ENCODE peak calls at places on chromosome 9, in nine cellular contexts. G, O, Q, V, B, T, I, K and C are unnamed samples.

GRCh38 chr9:134501266-134502181 is 140.1 kb upstream of the COL5A1 start:
- DNase-seq in G (no peak), O (peak), Q (no peak), V (no peak), B (no peak), T (no peak), I (no peak), K (no peak), C (no peak)

GRCh38 chr9:122322553-122322952 is 48.3 kb upstream of the PTGS1 start:
- DNase-seq in G (no peak), O (no peak), Q (no peak), V (no peak), B (no peak), T (no peak), I (no peak), K (no peak), C (no peak)

GRCh38 chr9:1978941-1979340 is 36.2 kb upstream of the SMARCA2 start:
- DNase-seq in G (no peak), O (no peak), Q (no peak), V (no peak), B (peak), T (peak), I (no peak), K (no peak), C (no peak)

GRCh38 chr9:83649080-83649479 is 26.1 kb downstream of the IDNK start:
- DNase-seq in G (peak), O (peak), Q (peak), V (peak), B (peak), T (peak), I (peak), K (peak), C (peak)

GRCh38 chr9:79189511-79189924 is 382.2 kb upstream of the TLE4 start:
- DNase-seq in G (no peak), O (peak), Q (no peak), V (no peak), B (peak), T (peak), I (no peak), K (no peak), C (no peak)

GRCh38 chr9:93268551-93269314 is 84.8 kb downstream of the WNK2 start:
- DNase-seq in G (no peak), O (no peak), Q (no peak), V (no peak), B (no peak), T (no peak), I (peak), K (peak), C (peak)

GRCh38 chr9:129258823-129259301 is 80.8 kb upstream of the IER5L start:
- DNase-seq in G (no peak), O (no peak), Q (peak), V (no peak), B (no peak), T (no peak), I (peak), K (no peak), C (no peak)

GRCh38 chr9:129852575-129852974 is 17.3 kb downstream of the USP20 start:
- DNase-seq in G (no peak), O (no peak), Q (no peak), V (no peak), B (no peak), T (no peak), I (no peak), K (no peak), C (no peak)

GRCh38 chr9:12717907-12718306 is 24.7 kb downstream of the TYRP1 start:
- DNase-seq in G (no peak), O (no peak), Q (no peak), V (no peak), B (no peak), T (no peak), I (no peak), K (no peak), C (no peak)

GRCh38 chr9:71896762-71897161 is 14.2 kb downstream of the ABHD17B start:
- DNase-seq in G (no peak), O (no peak), Q (no peak), V (peak), B (no peak), T (no peak), I (no peak), K (no peak), C (no peak)

GRCh38 chr9:20701058-20701457 is 17.0 kb downstream of the FOCAD start:
- DNase-seq in G (no peak), O (peak), Q (no peak), V (no peak), B (peak), T (no peak), I (no peak), K (no peak), C (no peak)

GRCh38 chr9:114900937-114901802 is 29.2 kb downstream of the TNFSF8 start:
- DNase-seq in G (no peak), O (peak), Q (no peak), V (no peak), B (peak), T (peak), I (no peak), K (no peak), C (peak)

GRCh38 chr9:129174102-129174723 is 3.8 kb downstream of the IER5L start:
- DNase-seq in G (peak), O (peak), Q (peak), V (peak), B (peak), T (peak), I (peak), K (peak), C (peak)

GRCh38 chr9:128022886-128023285 is 42.1 kb upstream of the EEIG1 start:
- DNase-seq in G (no peak), O (no peak), Q (no peak), V (no peak), B (peak), T (no peak), I (no peak), K (no peak), C (peak)

GRCh38 chr9:91047529-91047928 is 245.9 kb downstream of the SYK start:
- DNase-seq in G (no peak), O (no peak), Q (no peak), V (no peak), B (no peak), T (no peak), I (no peak), K (no peak), C (no peak)

GRCh38 chr9:16138961-16139441 is 586.2 kb downstream of the CCDC171 start:
- DNase-seq in G (no peak), O (peak), Q (peak), V (no peak), B (peak), T (peak), I (no peak), K (no peak), C (no peak)

GRCh38 chr9:86732514-86732913 is 214.8 kb downstream of the GAS1 start:
- DNase-seq in G (no peak), O (peak), Q (peak), V (no peak), B (peak), T (peak), I (no peak), K (no peak), C (no peak)

GRCh38 chr9:132937463-132937901 is 6.9 kb downstream of the TSC1 start:
- DNase-seq in G (no peak), O (no peak), Q (no peak), V (no peak), B (peak), T (no peak), I (no peak), K (no peak), C (no peak)